ENCODE peak calls at places on chromosome 3, in ten cellular contexts. One of them, this sample, is unnamed.

GRCh38 chr3:114632757-114633424 is 339.1 kb downstream of the TIGIT start:
- DNase-seq in T-helper 9 cell: no peak
- DNase-seq in endothelial cell: no peak
- DNase-seq in mesendoderm: no peak
- DNase-seq in CD8-positive, alpha-beta memory T cell: no peak
- DNase-seq in Right ventricle myocardium superior: no peak
- DNase-seq in activated T-cell treated with anti-CD3 and anti-CD28 coated beads for 48 hours: peak; percentile 10
- DNase-seq in stimulated activated CD8-positive, alpha-beta memory T cell treated with anti-CD3 and anti-CD28 coated beads, Interleukin-2, amount 100 ng/mL, for 1 hour: no peak
- DNase-seq in iPS-NIHi11: no peak
- DNase-seq in astrocyte: no peak
- DNase-seq in this sample: no peak

GRCh38 chr3:124520970-124521369 is 209.3 kb upstream of the UMPS start:
- DNase-seq in T-helper 9 cell: no peak
- DNase-seq in endothelial cell: no peak
- DNase-seq in mesendoderm: no peak
- DNase-seq in CD8-positive, alpha-beta memory T cell: no peak
- DNase-seq in Right ventricle myocardium superior: no peak
- DNase-seq in activated T-cell treated with anti-CD3 and anti-CD28 coated beads for 48 hours: no peak
- DNase-seq in stimulated activated CD8-positive, alpha-beta memory T cell treated with anti-CD3 and anti-CD28 coated beads, Interleukin-2, amount 100 ng/mL, for 1 hour: no peak
- DNase-seq in iPS-NIHi11: no peak
- DNase-seq in astrocyte: no peak
- DNase-seq in this sample: no peak

GRCh38 chr3:141830508-141830907 is 45.9 kb upstream of the ATP1B3 start:
- DNase-seq in T-helper 9 cell: no peak
- DNase-seq in endothelial cell: no peak
- DNase-seq in mesendoderm: no peak
- DNase-seq in CD8-positive, alpha-beta memory T cell: no peak
- DNase-seq in Right ventricle myocardium superior: no peak
- DNase-seq in activated T-cell treated with anti-CD3 and anti-CD28 coated beads for 48 hours: no peak
- DNase-seq in stimulated activated CD8-positive, alpha-beta memory T cell treated with anti-CD3 and anti-CD28 coated beads, Interleukin-2, amount 100 ng/mL, for 1 hour: no peak
- DNase-seq in iPS-NIHi11: no peak
- DNase-seq in astrocyte: no peak
- DNase-seq in this sample: no peak

GRCh38 chr3:71726106-71726505 is 904 bp upstream of the EIF4E3 start:
- DNase-seq in T-helper 9 cell: peak; percentile 47
- DNase-seq in endothelial cell: no peak
- DNase-seq in mesendoderm: no peak
- DNase-seq in CD8-positive, alpha-beta memory T cell: peak; percentile 70
- DNase-seq in Right ventricle myocardium superior: no peak
- DNase-seq in activated T-cell treated with anti-CD3 and anti-CD28 coated beads for 48 hours: no peak
- DNase-seq in stimulated activated CD8-positive, alpha-beta memory T cell treated with anti-CD3 and anti-CD28 coated beads, Interleukin-2, amount 100 ng/mL, for 1 hour: no peak
- DNase-seq in iPS-NIHi11: no peak
- DNase-seq in astrocyte: no peak
- DNase-seq in this sample: no peak

GRCh38 chr3:146326875-146327543 is 76.1 kb upstream of the PLSCR4 start:
- DNase-seq in T-helper 9 cell: no peak
- DNase-seq in endothelial cell: no peak
- DNase-seq in mesendoderm: peak; percentile 46
- DNase-seq in CD8-positive, alpha-beta memory T cell: no peak
- DNase-seq in Right ventricle myocardium superior: peak; percentile 45
- DNase-seq in activated T-cell treated with anti-CD3 and anti-CD28 coated beads for 48 hours: no peak
- DNase-seq in stimulated activated CD8-positive, alpha-beta memory T cell treated with anti-CD3 and anti-CD28 coated beads, Interleukin-2, amount 100 ng/mL, for 1 hour: no peak
- DNase-seq in iPS-NIHi11: peak; percentile 17
- DNase-seq in astrocyte: peak; percentile 51
- DNase-seq in this sample: no peak

GRCh38 chr3:100006570-100007271 is 107.6 kb downstream of the FILIP1L start:
- DNase-seq in T-helper 9 cell: no peak
- DNase-seq in endothelial cell: no peak
- DNase-seq in mesendoderm: peak; percentile 42
- DNase-seq in CD8-positive, alpha-beta memory T cell: no peak
- DNase-seq in Right ventricle myocardium superior: no peak
- DNase-seq in activated T-cell treated with anti-CD3 and anti-CD28 coated beads for 48 hours: no peak
- DNase-seq in stimulated activated CD8-positive, alpha-beta memory T cell treated with anti-CD3 and anti-CD28 coated beads, Interleukin-2, amount 100 ng/mL, for 1 hour: no peak
- DNase-seq in iPS-NIHi11: no peak
- DNase-seq in astrocyte: peak; percentile 62
- DNase-seq in this sample: no peak

GRCh38 chr3:152474585-152474984 is 205.9 kb downstream of the MBNL1 start:
- DNase-seq in T-helper 9 cell: no peak
- DNase-seq in endothelial cell: peak; percentile 43
- DNase-seq in mesendoderm: peak; percentile 75
- DNase-seq in CD8-positive, alpha-beta memory T cell: no peak
- DNase-seq in Right ventricle myocardium superior: no peak
- DNase-seq in activated T-cell treated with anti-CD3 and anti-CD28 coated beads for 48 hours: no peak
- DNase-seq in stimulated activated CD8-positive, alpha-beta memory T cell treated with anti-CD3 and anti-CD28 coated beads, Interleukin-2, amount 100 ng/mL, for 1 hour: no peak
- DNase-seq in iPS-NIHi11: peak; percentile 50
- DNase-seq in astrocyte: peak; percentile 49
- DNase-seq in this sample: no peak

GRCh38 chr3:53045784-53046170 is at the start of gene SFMBT1:
- DNase-seq in T-helper 9 cell: peak; percentile 70
- DNase-seq in endothelial cell: peak; percentile 64
- DNase-seq in mesendoderm: peak; percentile 57
- DNase-seq in CD8-positive, alpha-beta memory T cell: peak; percentile 72
- DNase-seq in Right ventricle myocardium superior: peak; percentile 83
- DNase-seq in activated T-cell treated with anti-CD3 and anti-CD28 coated beads for 48 hours: peak; percentile 75
- DNase-seq in stimulated activated CD8-positive, alpha-beta memory T cell treated with anti-CD3 and anti-CD28 coated beads, Interleukin-2, amount 100 ng/mL, for 1 hour: peak; percentile 50
- DNase-seq in iPS-NIHi11: peak; percentile 91
- DNase-seq in astrocyte: no peak
- DNase-seq in this sample: peak; percentile 86

GRCh38 chr3:13066236-13066635 is 7.0 kb downstream of the IQSEC1 start:
- DNase-seq in T-helper 9 cell: no peak
- DNase-seq in endothelial cell: no peak
- DNase-seq in mesendoderm: no peak
- DNase-seq in CD8-positive, alpha-beta memory T cell: no peak
- DNase-seq in Right ventricle myocardium superior: no peak
- DNase-seq in activated T-cell treated with anti-CD3 and anti-CD28 coated beads for 48 hours: no peak
- DNase-seq in stimulated activated CD8-positive, alpha-beta memory T cell treated with anti-CD3 and anti-CD28 coated beads, Interleukin-2, amount 100 ng/mL, for 1 hour: no peak
- DNase-seq in iPS-NIHi11: no peak
- DNase-seq in astrocyte: no peak
- DNase-seq in this sample: no peak

GRCh38 chr3:176757440-176757839 is 439.8 kb downstream of the TBL1XR1 start:
- DNase-seq in T-helper 9 cell: no peak
- DNase-seq in endothelial cell: no peak
- DNase-seq in mesendoderm: no peak
- DNase-seq in CD8-positive, alpha-beta memory T cell: no peak
- DNase-seq in Right ventricle myocardium superior: no peak
- DNase-seq in activated T-cell treated with anti-CD3 and anti-CD28 coated beads for 48 hours: no peak
- DNase-seq in stimulated activated CD8-positive, alpha-beta memory T cell treated with anti-CD3 and anti-CD28 coated beads, Interleukin-2, amount 100 ng/mL, for 1 hour: no peak
- DNase-seq in iPS-NIHi11: no peak
- DNase-seq in astrocyte: no peak
- DNase-seq in this sample: no peak

GRCh38 chr3:34687671-34688070 is 889.2 kb downstream of the PDCD6IP start:
- DNase-seq in T-helper 9 cell: no peak
- DNase-seq in endothelial cell: no peak
- DNase-seq in mesendoderm: no peak
- DNase-seq in CD8-positive, alpha-beta memory T cell: no peak
- DNase-seq in Right ventricle myocardium superior: no peak
- DNase-seq in activated T-cell treated with anti-CD3 and anti-CD28 coated beads for 48 hours: no peak
- DNase-seq in stimulated activated CD8-positive, alpha-beta memory T cell treated with anti-CD3 and anti-CD28 coated beads, Interleukin-2, amount 100 ng/mL, for 1 hour: no peak
- DNase-seq in iPS-NIHi11: no peak
- DNase-seq in astrocyte: no peak
- DNase-seq in this sample: no peak

GRCh38 chr3:78112266-78112665 is 1072.4 kb downstream of the ROBO2 start:
- DNase-seq in T-helper 9 cell: no peak
- DNase-seq in endothelial cell: no peak
- DNase-seq in mesendoderm: no peak
- DNase-seq in CD8-positive, alpha-beta memory T cell: no peak
- DNase-seq in Right ventricle myocardium superior: no peak
- DNase-seq in activated T-cell treated with anti-CD3 and anti-CD28 coated beads for 48 hours: no peak
- DNase-seq in stimulated activated CD8-positive, alpha-beta memory T cell treated with anti-CD3 and anti-CD28 coated beads, Interleukin-2, amount 100 ng/mL, for 1 hour: no peak
- DNase-seq in iPS-NIHi11: no peak
- DNase-seq in astrocyte: no peak
- DNase-seq in this sample: no peak

GRCh38 chr3:148643389-148643840 is 54.3 kb upstream of the AGTR1 start:
- DNase-seq in T-helper 9 cell: no peak
- DNase-seq in endothelial cell: no peak
- DNase-seq in mesendoderm: peak; percentile 22
- DNase-seq in CD8-positive, alpha-beta memory T cell: no peak
- DNase-seq in Right ventricle myocardium superior: no peak
- DNase-seq in activated T-cell treated with anti-CD3 and anti-CD28 coated beads for 48 hours: no peak
- DNase-seq in stimulated activated CD8-positive, alpha-beta memory T cell treated with anti-CD3 and anti-CD28 coated beads, Interleukin-2, amount 100 ng/mL, for 1 hour: no peak
- DNase-seq in iPS-NIHi11: no peak
- DNase-seq in astrocyte: peak; percentile 90
- DNase-seq in this sample: no peak

GRCh38 chr3:159499031-159499793 is 489.4 kb upstream of the IL12A start:
- DNase-seq in T-helper 9 cell: no peak
- DNase-seq in endothelial cell: no peak
- DNase-seq in mesendoderm: peak; percentile 37
- DNase-seq in CD8-positive, alpha-beta memory T cell: no peak
- DNase-seq in Right ventricle myocardium superior: no peak
- DNase-seq in activated T-cell treated with anti-CD3 and anti-CD28 coated beads for 48 hours: no peak
- DNase-seq in stimulated activated CD8-positive, alpha-beta memory T cell treated with anti-CD3 and anti-CD28 coated beads, Interleukin-2, amount 100 ng/mL, for 1 hour: no peak
- DNase-seq in iPS-NIHi11: no peak
- DNase-seq in astrocyte: peak; percentile 48
- DNase-seq in this sample: no peak

GRCh38 chr3:14524920-14525660 is 15.1 kb downstream of the GRIP2 start:
- DNase-seq in T-helper 9 cell: no peak
- DNase-seq in endothelial cell: no peak
- DNase-seq in mesendoderm: no peak
- DNase-seq in CD8-positive, alpha-beta memory T cell: no peak
- DNase-seq in Right ventricle myocardium superior: peak; percentile 15
- DNase-seq in activated T-cell treated with anti-CD3 and anti-CD28 coated beads for 48 hours: no peak
- DNase-seq in stimulated activated CD8-positive, alpha-beta memory T cell treated with anti-CD3 and anti-CD28 coated beads, Interleukin-2, amount 100 ng/mL, for 1 hour: no peak
- DNase-seq in iPS-NIHi11: no peak
- DNase-seq in astrocyte: no peak
- DNase-seq in this sample: no peak

This sample was measured in ecto neural progenitor cell.